ENCODE peak calls at places on chromosomes 11 and 22, in seven cellular contexts. P is MM.1S, Z is fibroblast of lung, U is PC-9, R is GM23338, L is PC-3, A is HCT116. K is an unnamed sample. For H3K36me3 and H4K20me1, the result is how much of the 10 kb centered on the place peaks cover.

GRCh38 chr11:119316729-119317591 is at the start of gene MCAM:
- DNase-seq in R (peak), L (peak), A (no peak), P (no peak), U (peak), Z (peak), K (peak)

GRCh38 chr11:111778047-111778558 is 11.9 kb upstream of the PPP2R1B start:
- DNase-seq in L (no peak), U (no peak), Z (no peak), R (no peak), P (no peak), A (no peak), K (no peak)

GRCh38 chr11:726278-726915 is 20.4 kb downstream of the EPS8L2 start:
- DNase-seq in R (peak), P (peak), L (no peak), U (peak), Z (peak), A (no peak), K (no peak)

GRCh38 chr11:93494341-93494740 is 48.9 kb downstream of the SMCO4 start:
- DNase-seq in R (no peak), Z (peak), L (no peak), U (no peak), P (no peak), A (no peak), K (no peak)

GRCh38 chr11:46389450-46390330 is 1.9 kb downstream of the CHRM4 start:
- DNase-seq in U (peak), A (peak), L (peak), Z (peak), R (peak), P (peak), K (peak)

GRCh38 chr11:131776211-131776610 is 405.8 kb downstream of the NTM start:
- DNase-seq in R (no peak), U (no peak), P (no peak), L (no peak), A (no peak), Z (no peak), K (no peak)

GRCh38 chr11:34427171-34427805 is 11.4 kb upstream of the CAT start:
- DNase-seq in P (no peak), A (no peak), L (peak), R (no peak), U (peak), Z (peak), K (no peak)

GRCh38 chr22:41621099-41621910 is at the start of gene XRCC6:
- DNase-seq in U (peak), L (peak), P (peak), Z (peak), A (peak), R (peak), K (peak)

GRCh38 chr22:23784215-23784732 is 2.5 kb upstream of the SMARCB1 start:
- DNase-seq in P (no peak), Z (peak), L (no peak), R (no peak), A (no peak), U (no peak), K (no peak)

GRCh38 chr22:41992496-41992895 is 6.1 kb upstream of the WBP2NL start:
- DNase-seq in Z (no peak), A (no peak), U (no peak), R (no peak), L (no peak), P (no peak), K (no peak)

GRCh38 chr11:66067640-66068039 is 2.4 kb upstream of the PACS1 start:
- DNase-seq in P (no peak), R (no peak), U (no peak), Z (no peak), A (no peak), L (no peak), K (no peak)

GRCh38 chr11:49442669-49443068 is 234.3 kb upstream of the FOLH1 start:
- DNase-seq in L (no peak), P (no peak), A (no peak), U (no peak), R (no peak), Z (no peak), K (no peak)

GRCh38 chr11:2131371-2132228 is 7.6 kb downstream of the IGF2 start:
- DNase-seq in U (no peak), L (no peak), P (no peak), R (no peak), Z (no peak), A (no peak), K (no peak)

GRCh38 chr11:95764267-95764898 is 25.2 kb downstream of the FAM76B start:
- DNase-seq in U (no peak), R (peak), L (peak), A (peak), Z (peak), P (peak), K (no peak)

GRCh38 chr11:120179071-120179672 is 31.7 kb upstream of the OAF start:
- DNase-seq in Z (peak), R (no peak), P (no peak), L (no peak), A (no peak), U (no peak), K (no peak)

GRCh38 chr11:115616941-115617340 is 112.7 kb upstream of the CADM1 start:
- DNase-seq in P (no peak), L (no peak), R (no peak), U (no peak), Z (peak), A (no peak), K (no peak)

GRCh38 chr11:77517226-77517625 is 43.3 kb upstream of the PAK1 start:
- DNase-seq in P (no peak), U (no peak), Z (peak), L (peak), R (no peak), A (no peak), K (no peak)

GRCh38 chr22:20509344-20510047 is 2.1 kb downstream of the MED15 start:
- DNase-seq in U (peak), P (peak), Z (peak), L (peak), A (no peak), R (peak), K (peak)

GRCh38 chr11:69339916-69340565 is 46.1 kb downstream of the MYEOV start:
- DNase-seq in A (no peak), P (no peak), U (no peak), R (no peak), L (no peak), Z (no peak), K (no peak)

GRCh38 chr22:29695129-29695926 is 24.5 kb upstream of the CABP7 start:
- DNase-seq in U (no peak), R (no peak), A (no peak), P (no peak), Z (no peak), L (no peak), K (no peak)

GRCh38 chr11:63831326-63831725 is 7.6 kb upstream of the MARK2 start:
- DNase-seq in P (no peak), R (peak), A (no peak), U (no peak), Z (no peak), L (no peak), K (no peak)

GRCh38 chr11:115630109-115630700 is 126.0 kb upstream of the CADM1 start:
- DNase-seq in L (no peak), U (no peak), R (peak), P (no peak), A (no peak), Z (no peak), K (no peak)

GRCh38 chr22:36433318-36434231 is 45.8 kb upstream of the MYH9 start:
- DNase-seq in R (peak), Z (peak), L (no peak), U (no peak), A (no peak), P (no peak), K (no peak)

GRCh38 chr11:120191058-120191457 is 19.8 kb upstream of the OAF start:
- DNase-seq in A (no peak), R (no peak), P (no peak), L (no peak), Z (no peak), U (no peak), K (no peak)

GRCh38 chr11:76313913-76314740 is 66.8 kb downstream of the THAP12 start:
- DNase-seq in U (no peak), A (no peak), L (no peak), R (peak), Z (no peak), P (no peak), K (no peak)

GRCh38 chr11:76074178-76075112 is 131.9 kb downstream of the WNT11 start:
- DNase-seq in R (no peak), Z (peak), P (no peak), L (peak), A (no peak), U (no peak), K (no peak)

GRCh38 chr11:64036081-64037026 is 623 bp downstream of the FLRT1 start:
- DNase-seq in U (no peak), R (peak), A (no peak), Z (peak), L (peak), P (no peak), K (peak)

GRCh38 chr22:30718938-30719337 is 24.3 kb downstream of the OSBP2 start:
- DNase-seq in Z (no peak), R (no peak), L (no peak), P (no peak), A (no peak), U (no peak), K (no peak)

GRCh38 chr11:32113200-32113599 is 22.3 kb downstream of the RCN1 start:
- DNase-seq in Z (no peak), P (no peak), U (no peak), L (no peak), A (no peak), R (no peak), K (no peak)

GRCh38 chr22:30541979-30542810 is 4.3 kb downstream of the SEC14L6 start:
- DNase-seq in L (no peak), P (no peak), U (no peak), R (peak), A (no peak), Z (peak), K (no peak)

GRCh38 chr11:66859686-66860448 is 3.0 kb downstream of the LRFN4 start:
- DNase-seq in R (no peak), P (no peak), U (no peak), L (no peak), A (no peak), Z (no peak), K (no peak)

GRCh38 chr11:78651136-78651775 is 76.6 kb upstream of the NARS2 start:
- DNase-seq in P (no peak), U (no peak), L (no peak), A (no peak), Z (no peak), R (peak), K (no peak)

GRCh38 chr11:128807909-128808308 is 59.2 kb downstream of the KCNJ1 start:
- DNase-seq in U (no peak), Z (no peak), A (no peak), L (no peak), P (no peak), R (no peak), K (no peak)

GRCh38 chr11:19953909-19954308 is 206.4 kb downstream of the DBX1 start:
- DNase-seq in Z (peak), A (peak), R (peak), P (no peak), U (no peak), L (peak), K (no peak)
- TF ChIP-seq CTCF in Z (peak), A (peak), R (peak), P (no peak), U (peak), L (peak), K (no peak)

GRCh38 chr22:17105143-17106129 is 15.7 kb downstream of the TMEM121B start:
- DNase-seq in Z (no peak), A (no peak), R (no peak), P (no peak), U (no peak), L (no peak), K (no peak)
- H3K36me3 ChIP-seq in Z (under half), A (under half), R (under half), P (under half), U (under half), L (under half), K (half or more)

GRCh38 chr11:130095326-130095725 is 25.6 kb downstream of the APLP2 start:
- DNase-seq in L (no peak), P (no peak), Z (no peak), A (no peak), R (no peak), U (no peak), K (no peak)
- H4K20me1 ChIP-seq in L (under half), P (under half), Z (under half), A (under half), R (under half), U (under half), K (under half)

DNA sequence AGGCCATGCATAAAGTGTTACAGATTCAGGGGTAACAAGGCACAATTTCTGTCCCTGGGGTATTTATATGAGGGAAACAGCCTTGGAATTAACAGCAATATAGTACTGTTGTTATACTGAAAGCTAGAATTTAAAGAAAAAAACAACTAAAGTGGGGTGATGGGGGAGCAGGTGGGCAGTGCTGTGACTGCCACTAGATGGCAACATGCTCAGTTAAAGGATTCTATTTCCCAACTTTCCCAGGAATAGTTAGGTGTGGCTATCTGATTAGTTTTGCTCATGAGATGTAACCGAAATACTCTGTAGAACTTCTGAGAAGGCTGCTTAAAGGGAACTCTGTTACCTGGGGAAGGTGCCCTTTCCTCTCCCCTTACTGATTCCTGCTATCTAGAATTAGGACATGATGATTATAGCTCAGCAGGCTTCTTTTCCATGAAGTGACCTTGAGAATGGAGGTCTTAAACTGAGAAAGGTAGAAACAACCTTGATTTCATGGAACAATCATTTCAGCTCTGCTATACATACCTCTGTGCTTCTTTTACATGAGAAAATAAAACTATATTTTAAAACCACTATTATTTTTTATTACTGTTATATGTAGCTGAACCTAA is 102.6 kb downstream of the RELT start:
- DNase-seq in R (peak), U (peak), P (peak), Z (peak), A (peak), L (peak), K (peak)
- TF ChIP-seq CTCF in R (peak), U (peak), P (peak), Z (peak), A (peak), L (peak), K (peak)

DNA sequence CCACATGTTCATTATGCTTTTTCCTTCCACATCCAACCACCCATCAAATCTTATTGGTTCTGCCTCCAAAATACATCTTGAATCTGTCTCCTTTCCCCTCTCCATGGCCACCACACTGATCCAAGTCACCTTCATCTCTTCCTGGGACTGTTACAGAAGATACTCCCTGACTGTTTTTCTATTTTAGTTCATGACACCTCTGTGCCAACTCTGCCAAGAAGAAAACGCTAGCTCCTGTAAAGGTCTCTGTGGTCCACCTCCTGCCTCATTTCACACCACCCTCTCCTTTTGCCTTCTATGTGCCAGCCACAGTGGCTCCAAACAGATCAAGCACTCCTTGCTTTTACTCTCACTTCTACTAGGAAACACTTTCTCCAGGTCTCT is 58.9 kb upstream of the CLTCL1 start:
- DNase-seq in R (no peak), A (no peak), Z (no peak), L (no peak), P (no peak), U (no peak), K (no peak)
- H3K36me3 ChIP-seq in R (under half), A (under half), Z (under half), L (under half), P (under half), U (under half), K (half or more)

GRCh38 chr22:43376765-43377485 is 33.8 kb upstream of the SCUBE1 start:
- DNase-seq in L (no peak), U (no peak), R (no peak), P (no peak), A (no peak), Z (peak), K (peak)
- H4K20me1 ChIP-seq in L (under half), U (under half), R (under half), P (under half), A (under half), Z (under half), K (under half)

GRCh38 chr11:60926500-60926899 is 2.2 kb downstream of the TMEM132A start:
- DNase-seq in U (no peak), R (no peak), L (no peak), A (no peak), P (no peak), Z (no peak), K (no peak)
- TF ChIP-seq CTCF in U (no peak), R (no peak), L (no peak), A (no peak), P (no peak), Z (no peak), K (no peak)

K was measured in DND-41.